ENCODE peak calls at places on chromosome 11, in four cellular contexts. A, W, T and Z are unnamed samples.

GRCh38 chr11:65591939-65592814 is 3.4 kb downstream of the KCNK7 start:
- DNase-seq in A (peak; percentile 87), W (no peak), T (no peak), Z (peak; percentile 21)

GRCh38 chr11:2269601-2270321 is 627 bp downstream of the ASCL2 start:
- DNase-seq in A (peak; percentile 87), W (no peak), T (peak; percentile 53), Z (peak; percentile 9)

GRCh38 chr11:71209656-71210055 is 42.7 kb downstream of the SHANK2 start:
- DNase-seq in A (no peak), W (no peak), T (no peak), Z (no peak)

GRCh38 chr11:86891020-86891419 is 64.2 kb downstream of the FZD4 start:
- DNase-seq in A (no peak), W (no peak), T (no peak), Z (no peak)

GRCh38 chr11:66032962-66033735 is 6.9 kb upstream of the CATSPER1 start:
- DNase-seq in A (no peak), W (no peak), T (no peak), Z (no peak)

GRCh38 chr11:59199546-59200420 is 12.9 kb downstream of the MPEG1 start:
- DNase-seq in A (no peak), W (no peak), T (no peak), Z (no peak)

GRCh38 chr11:695332-695605 is 247 bp upstream of the DEAF1 start:
- DNase-seq in A (no peak), W (no peak), T (no peak), Z (no peak)

GRCh38 chr11:73130181-73130580 is 11.9 kb downstream of the FCHSD2 start:
- DNase-seq in A (no peak), W (no peak), T (no peak), Z (no peak)

GRCh38 chr11:11976476-11977187 is 31.8 kb downstream of the DKK3 start:
- DNase-seq in A (no peak), W (no peak), T (no peak), Z (no peak)

GRCh38 chr11:119843760-119844330 is 114.8 kb upstream of the NECTIN1 start:
- DNase-seq in A (no peak), W (no peak), T (no peak), Z (no peak)

GRCh38 chr11:36510567-36511020 is 522 bp upstream of the TRAF6 start:
- DNase-seq in A (no peak), W (no peak), T (no peak), Z (peak; percentile 47)

GRCh38 chr11:62905927-62906531 is 15.1 kb downstream of the CHRM1 start:
- DNase-seq in A (peak; percentile 87), W (peak; percentile 65), T (peak; percentile 80), Z (peak; percentile 60)

GRCh38 chr11:2510626-2511402 is 66.0 kb downstream of the KCNQ1 start:
- DNase-seq in A (no peak), W (no peak), T (no peak), Z (no peak)